ENCODE peak calls at places on chromosome 21, in five cellular contexts. C, S, H, D and P are unnamed samples.

GRCh38 chr21:20720623-20721022 is 277.6 kb upstream of the NCAM2 start:
- DNase-seq in C (no peak), S (no peak), H (no peak), D (peak; percentile 63), P (no peak)

GRCh38 chr21:46080171-46081021 is 17.5 kb upstream of the COL6A2 start:
- DNase-seq in S (peak; percentile 48), D (no peak), H (peak; percentile 84), C (no peak), P (no peak)

GRCh38 chr21:46119565-46120271 is 21.8 kb downstream of the COL6A2 start:
- DNase-seq in D (no peak), H (peak; percentile 27), S (no peak), C (no peak), P (no peak)

GRCh38 chr21:42341776-42342542 is 8.8 kb downstream of the TFF2 start:
- DNase-seq in D (no peak), C (no peak), H (no peak), S (no peak), P (no peak)

GRCh38 chr21:37873655-37874054 is 42.6 kb downstream of the KCNJ6 start:
- DNase-seq in H (no peak), D (peak; percentile 8), S (peak; percentile 31), C (no peak), P (peak; percentile 52)

GRCh38 chr21:27513016-27513415 is 546.1 kb upstream of the ADAMTS5 start:
- DNase-seq in S (no peak), H (peak; percentile 3), C (no peak), D (no peak), P (no peak)

GRCh38 chr21:45617021-45617930 is 26.2 kb upstream of the PCBP3 start:
- DNase-seq in D (no peak), H (no peak), C (no peak), S (no peak), P (peak; percentile 25)

GRCh38 chr21:36150192-36150711 is 6.4 kb upstream of the DOP1B start:
- DNase-seq in C (peak; percentile 89), S (no peak), H (no peak), D (no peak), P (no peak)

GRCh38 chr21:41677671-41678015 is 89.2 kb downstream of the RIPK4 start:
- DNase-seq in C (no peak), D (peak; percentile 77), S (no peak), H (no peak), P (no peak)

GRCh38 chr21:29678616-29679015 is 261.2 kb downstream of the GRIK1 start:
- DNase-seq in S (no peak), D (no peak), C (no peak), H (no peak), P (no peak)

GRCh38 chr21:41611966-41612606 is 104.1 kb upstream of the TMPRSS2 start:
- DNase-seq in H (no peak), S (peak; percentile 77), D (peak; percentile 85), C (peak; percentile 77), P (peak; percentile 73)

GRCh38 chr21:43318368-43318767 is 108.6 kb downstream of the SIK1 start:
- DNase-seq in C (no peak), H (no peak), S (no peak), D (no peak), P (no peak)

GRCh38 chr21:8988696-8989095 is 1532.7 kb upstream of the TPTE start:
- DNase-seq in C (no peak), S (no peak), D (no peak), H (no peak), P (peak; percentile 81)

GRCh38 chr21:8989261-8989882 is 1532.0 kb upstream of the TPTE start:
- DNase-seq in C (no peak), H (no peak), D (peak; percentile 1), S (no peak), P (peak; percentile 86)

GRCh38 chr21:8990326-8991087 is 1530.9 kb upstream of the TPTE start:
- DNase-seq in H (no peak), D (peak; percentile 1), C (no peak), S (no peak), P (peak; percentile 80)

GRCh38 chr21:8991088-8991907 is 1530.1 kb upstream of the TPTE start:
- DNase-seq in D (peak; percentile 1), S (no peak), C (no peak), H (no peak), P (peak; percentile 76)

GRCh38 chr21:8989883-8990325 is 1531.5 kb upstream of the TPTE start:
- DNase-seq in S (no peak), D (peak; percentile 6), C (no peak), H (no peak), P (peak; percentile 88)
- H3K4me3 ChIP-seq in S (no peak overlapping the region), D (no peak overlapping the region), C (no peak overlapping the region), H (no peak overlapping the region), P (no peak overlapping the region)

GRCh38 chr21:44485254-44485793 is 30.0 kb downstream of the LRRC3 start:
- DNase-seq in S (peak; percentile 75), C (no peak), D (no peak), H (peak; percentile 83), P (peak; percentile 87)

GRCh38 chr21:44487831-44488230 is 32.5 kb downstream of the LRRC3 start:
- DNase-seq in C (peak; percentile 36), S (peak; percentile 42), H (no peak), D (peak; percentile 65), P (peak; percentile 82)

GRCh38 chr21:44484498-44485253 is 29.4 kb downstream of the LRRC3 start:
- DNase-seq in D (no peak), S (no peak), C (no peak), H (peak; percentile 72), P (no peak)

GRCh38 chr21:44485796-44486195 is 30.5 kb downstream of the LRRC3 start:
- DNase-seq in H (no peak), C (no peak), D (no peak), S (no peak), P (no peak)

GRCh38 chr21:44486302-44486701 is 31.0 kb downstream of the LRRC3 start:
- DNase-seq in D (no peak), C (no peak), S (no peak), H (no peak), P (no peak)
- TF ChIP-seq EZH2phosphoT487 in D (no peak), C (no peak), S (no peak), H (no peak), P (no peak)

DNA sequence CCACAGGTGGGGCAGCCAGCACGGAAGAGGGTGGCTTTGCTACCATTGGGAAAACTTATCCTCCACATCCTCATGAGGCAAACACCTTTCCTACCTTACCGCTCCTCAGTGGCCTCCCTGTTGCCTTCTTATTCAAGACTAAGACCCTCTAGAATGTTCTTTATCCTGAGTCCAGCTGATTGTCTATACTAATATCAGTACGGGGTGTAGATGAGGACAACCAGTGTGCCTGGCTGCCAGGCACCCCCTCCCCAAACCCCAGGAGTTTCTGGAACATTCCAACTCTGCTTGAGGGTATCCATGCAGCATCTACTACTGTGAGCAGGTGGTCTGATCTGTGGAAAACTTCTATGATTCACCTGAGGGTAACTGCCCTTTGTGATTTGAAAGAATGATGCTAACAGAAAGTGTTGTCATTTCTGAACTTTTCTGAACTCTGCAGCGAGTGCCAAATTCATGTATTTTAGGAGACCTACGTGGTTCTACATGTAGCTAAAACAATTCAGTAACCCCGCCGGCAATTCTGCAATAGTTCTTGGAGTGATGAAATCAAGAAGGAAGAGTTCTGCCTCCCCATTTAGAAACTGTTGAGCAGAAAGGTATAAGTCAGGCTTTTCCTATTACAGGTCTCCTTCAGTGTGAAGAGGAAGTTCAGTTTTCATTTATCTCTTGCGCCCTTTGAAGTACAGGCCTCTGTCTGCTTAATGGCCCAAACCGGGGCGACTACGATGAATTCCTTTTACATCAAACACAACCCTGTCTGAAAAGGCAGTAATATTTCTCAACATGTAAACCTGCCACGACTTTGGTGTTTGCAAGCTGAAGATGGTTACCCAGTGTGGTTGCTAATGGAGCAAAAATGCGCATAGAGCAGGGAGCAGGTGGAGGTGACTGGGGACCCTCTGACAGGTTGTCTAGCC is 80.4 kb downstream of the RUNX1 start:
- DNase-seq in C (no peak), S (no peak), H (no peak), D (no peak), P (no peak)
- TF ChIP-seq CTCF in C (no peak), S (no peak), H (no peak), D (no peak), P (no peak)

GRCh38 chr21:14382486-14382834 is 486 bp downstream of the HSPA13 start:
- DNase-seq in D (peak; percentile 23), C (peak; percentile 42), S (peak; percentile 55), H (no peak), P (peak; percentile 78)
- H3K4me3 ChIP-seq in D (peak overlapping the region; percentile 87), C (peak overlapping the region; percentile 88), S (peak overlapping the region; percentile 56), H (peak overlapping the region; percentile 96), P (peak overlapping the region; percentile 61)

GRCh38 chr21:40605094-40605493 is 241.9 kb downstream of the DSCAM start:
- DNase-seq in S (no peak), D (no peak), H (no peak), C (no peak), P (no peak)

GRCh38 chr21:40603774-40604173 is 243.2 kb downstream of the DSCAM start:
- DNase-seq in H (no peak), C (no peak), S (no peak), D (no peak), P (no peak)

GRCh38 chr21:40602105-40602504 is 244.9 kb downstream of the DSCAM start:
- DNase-seq in C (no peak), S (peak; percentile 13), H (no peak), D (no peak), P (no peak)

DNA sequence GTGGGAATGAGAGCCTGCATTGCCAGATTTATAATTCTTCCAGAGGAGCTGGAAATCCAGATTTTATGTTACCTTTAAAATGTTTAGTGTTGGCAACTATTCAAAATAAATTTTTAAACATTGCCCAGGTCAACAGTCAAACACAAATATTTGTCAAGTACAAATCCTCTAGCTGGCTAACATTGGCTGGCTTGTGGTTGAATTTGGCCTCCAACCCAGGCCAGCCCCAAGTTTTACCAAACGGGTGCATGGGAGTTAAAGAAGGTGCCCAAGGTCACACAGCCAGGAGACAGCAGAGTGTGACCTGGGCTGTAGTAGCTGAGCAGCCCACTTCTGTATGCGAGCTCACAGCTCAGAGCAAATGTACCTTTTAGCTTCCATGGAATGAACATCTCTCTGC is 240.6 kb downstream of the DSCAM start:
- DNase-seq in D (no peak), C (no peak), S (no peak), H (no peak), P (no peak)
- TF ChIP-seq EZH2phosphoT487 in D (no peak), C (no peak), S (no peak), H (no peak), P (no peak)

DNA sequence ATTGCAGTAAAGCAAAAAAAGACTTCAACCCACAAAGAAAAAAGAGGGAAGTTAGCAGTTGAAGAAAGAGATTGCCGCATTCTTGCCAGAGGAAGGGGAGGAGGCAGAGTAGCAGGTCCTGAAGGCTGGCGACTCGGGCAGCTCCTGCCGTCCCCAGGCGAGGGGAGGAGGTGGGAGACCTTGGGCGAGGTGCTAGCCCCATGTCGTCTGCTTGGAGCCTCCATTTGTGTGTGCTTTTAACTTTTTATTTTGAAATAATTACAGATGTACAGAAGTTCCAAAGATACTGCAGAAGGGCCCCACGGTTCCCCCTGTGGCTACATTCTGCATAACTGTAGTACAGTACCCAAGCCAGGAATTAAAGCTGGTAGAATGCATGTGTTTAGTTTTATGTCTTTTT is 6.8 kb downstream of the TRPM2 start:
- DNase-seq in C (no peak), D (no peak), S (no peak), H (no peak), P (no peak)
- TF ChIP-seq CTCF in C (peak; percentile 44), D (no peak), S (no peak), H (peak; percentile 11), P (no peak)